ENCODE peak calls at places on chromosome 14, in six cellular contexts. L is WTC11, T is HEK293T, A is HCT116, V is K562, F is H1. S is an unnamed sample.

GRCh38 chr14:33026850-33027420 is 88.3 kb downstream of the NPAS3 start:
- DNase-seq in L (no peak), T (no peak), A (no peak), V (no peak), F (no peak), S (no peak)

GRCh38 chr14:50768220-50768619 is 62.7 kb downstream of the NIN start:
- DNase-seq in L (no peak), T (no peak), A (no peak), V (no peak), F (no peak), S (no peak)

GRCh38 chr14:74535756-74536325 is 42.3 kb downstream of the ISCA2 start:
- DNase-seq in L (no peak), T (no peak), A (no peak), V (no peak), F (no peak), S (no peak)

GRCh38 chr14:95156765-95157194 is 549 bp downstream of the DICER1 start:
- DNase-seq in L (peak), T (peak), A (no peak), V (no peak), F (no peak), S (peak)

GRCh38 chr14:62126885-62127478 is 364.8 kb downstream of the SNAPC1 start:
- DNase-seq in L (no peak), T (peak), A (peak), V (peak), F (no peak), S (peak)

GRCh38 chr14:23182372-23183014 is 967 bp downstream of the SLC7A8 start:
- DNase-seq in L (peak), T (peak), A (peak), V (no peak), F (peak), S (no peak)

GRCh38 chr14:103884854-103885253 is 37.5 kb upstream of the PPP1R13B start:
- DNase-seq in L (no peak), T (no peak), A (no peak), V (no peak), F (no peak), S (no peak)

GRCh38 chr14:80955434-80955939 is at the start of gene TSHR:
- DNase-seq in L (peak), T (peak), A (no peak), V (no peak), F (no peak), S (no peak)

GRCh38 chr14:62322216-62322615 is 560.0 kb downstream of the SNAPC1 start:
- DNase-seq in L (no peak), T (no peak), A (no peak), V (no peak), F (no peak), S (no peak)

GRCh38 chr14:58808828-58809227 is 171.1 kb downstream of the DACT1 start:
- DNase-seq in L (no peak), T (no peak), A (no peak), V (no peak), F (no peak), S (no peak)

GRCh38 chr14:90454041-90455000 is 57.5 kb downstream of the CALM1 start:
- DNase-seq in L (peak), T (peak), A (peak), V (peak), F (peak), S (peak)

GRCh38 chr14:69495341-69495921 is 10.9 kb downstream of the PLEKHD1 start:
- DNase-seq in L (no peak), T (no peak), A (no peak), V (no peak), F (no peak), S (no peak)

GRCh38 chr14:103728721-103729120 is 13.1 kb downstream of the ZFYVE21 start:
- DNase-seq in L (no peak), T (no peak), A (no peak), V (no peak), F (no peak), S (no peak)

GRCh38 chr14:55578511-55578910 is 1.5 kb upstream of the KTN1 start:
- DNase-seq in L (no peak), T (no peak), A (no peak), V (no peak), F (no peak), S (no peak)

GRCh38 chr14:61608245-61609142 is 86.8 kb upstream of the HIF1A start:
- DNase-seq in L (no peak), T (no peak), A (no peak), V (no peak), F (no peak), S (peak)

GRCh38 chr14:91406451-91406850 is 11.2 kb downstream of the CCDC88C start:
- DNase-seq in L (no peak), T (no peak), A (no peak), V (no peak), F (no peak), S (no peak)

GRCh38 chr14:53850714-53851296 is 105.8 kb downstream of the BMP4 start:
- DNase-seq in L (no peak), T (no peak), A (peak), V (no peak), F (no peak), S (peak)

GRCh38 chr14:96754162-96754844 is 42.9 kb upstream of the VRK1 start:
- DNase-seq in L (no peak), T (no peak), A (no peak), V (no peak), F (no peak), S (no peak)

DNA sequence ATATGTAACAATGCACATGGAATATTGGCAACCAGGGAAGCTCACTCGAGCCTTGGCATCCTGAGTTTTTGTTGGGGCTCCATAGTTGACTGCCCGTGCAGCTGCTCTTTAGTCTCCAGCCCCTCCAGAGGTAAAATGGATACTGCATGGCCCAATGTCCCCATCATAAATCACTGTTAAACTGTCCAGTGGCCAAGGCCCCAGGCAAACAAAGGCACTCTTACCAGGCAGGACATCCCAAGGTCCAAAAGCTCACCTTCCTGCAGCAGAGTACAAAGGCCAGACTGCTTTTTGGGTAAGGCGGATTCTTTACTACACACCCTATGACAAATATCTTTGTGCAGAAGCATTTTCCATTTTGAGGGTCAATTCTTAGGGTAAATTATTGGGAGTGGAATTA is 81.1 kb downstream of the GPATCH2L start:
- DNase-seq in L (no peak), T (no peak), A (no peak), V (no peak), F (no peak), S (peak)
- TF ChIP-seq SP1 in L (no peak), T (no peak), A (no peak), V (no peak), F (no peak), S (no peak)

GRCh38 chr14:26730929-26731618 is 133.2 kb upstream of the NOVA1 start:
- DNase-seq in L (peak), T (peak), A (no peak), V (peak), F (peak), S (no peak)
- TF ChIP-seq SP1 in L (no peak), T (no peak), A (no peak), V (no peak), F (no peak), S (no peak)

GRCh38 chr14:34593740-34594375 is 36.1 kb downstream of the SNX6 start:
- DNase-seq in L (no peak), T (no peak), A (no peak), V (no peak), F (no peak), S (no peak)
- TF ChIP-seq SP1 in L (no peak), T (no peak), A (no peak), V (no peak), F (no peak), S (no peak)

DNA sequence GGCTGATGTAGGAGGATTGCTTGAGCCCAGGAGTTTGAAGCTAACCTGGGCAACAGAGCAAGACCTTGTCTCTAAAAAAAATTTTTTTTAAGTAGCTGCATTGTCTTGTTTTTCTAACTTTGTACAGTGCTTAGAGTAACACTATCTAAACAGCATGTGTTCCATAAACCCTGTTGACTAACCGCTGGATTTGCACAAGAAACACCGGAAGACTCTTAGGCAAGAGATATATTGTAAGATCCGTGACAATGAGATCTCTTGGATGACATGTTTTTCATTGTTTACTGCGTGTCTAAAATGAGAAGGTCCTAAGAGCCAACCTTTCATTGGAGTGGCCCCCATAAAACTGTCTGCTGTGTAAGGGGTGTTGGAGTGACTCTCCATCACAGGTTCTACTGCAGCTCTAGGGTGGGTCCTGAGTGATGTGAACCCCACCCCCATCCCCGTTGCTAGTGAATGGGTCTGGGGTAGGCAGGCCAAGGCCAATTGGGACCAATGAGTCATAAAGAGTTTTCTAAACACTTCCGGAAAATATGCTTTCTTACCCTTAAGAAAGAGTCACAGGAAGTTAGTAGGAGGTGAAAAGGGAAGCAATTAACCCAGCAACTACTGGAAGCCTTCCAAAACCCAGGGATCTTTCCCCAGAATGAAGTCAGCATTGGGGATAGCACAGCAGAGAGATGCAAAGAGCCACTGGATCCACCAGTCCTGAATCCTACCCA is 24.3 kb upstream of the PCNX1 start:
- DNase-seq in L (no peak), T (no peak), A (no peak), V (no peak), F (no peak), S (no peak)
- TF ChIP-seq SP1 in L (no peak), T (no peak), A (peak), V (no peak), F (no peak), S (no peak)

GRCh38 chr14:36020120-36021029 is 156.1 kb downstream of the PTCSC3 start:
- DNase-seq in L (no peak), T (no peak), A (no peak), V (no peak), F (no peak), S (no peak)
- TF ChIP-seq SP1 in L (no peak), T (no peak), A (no peak), V (no peak), F (no peak), S (no peak)

GRCh38 chr14:98889107-98889835 is 382.7 kb downstream of the BCL11B start:
- DNase-seq in L (no peak), T (no peak), A (no peak), V (no peak), F (peak), S (no peak)
- TF ChIP-seq SP1 in L (no peak), T (no peak), A (no peak), V (no peak), F (no peak), S (no peak)

GRCh38 chr14:101601603-101602465 is 40.5 kb downstream of the DIO3 start:
- DNase-seq in L (no peak), T (no peak), A (no peak), V (no peak), F (no peak), S (no peak)

GRCh38 chr14:101599234-101599885 is 38.1 kb downstream of the DIO3 start:
- DNase-seq in L (no peak), T (no peak), A (no peak), V (no peak), F (no peak), S (no peak)

GRCh38 chr14:101598571-101599233 is 37.4 kb downstream of the DIO3 start:
- DNase-seq in L (no peak), T (no peak), A (no peak), V (no peak), F (no peak), S (no peak)

GRCh38 chr14:101600891-101601602 is 39.8 kb downstream of the DIO3 start:
- DNase-seq in L (no peak), T (no peak), A (no peak), V (no peak), F (no peak), S (no peak)

GRCh38 chr14:101600336-101600890 is 39.1 kb downstream of the DIO3 start:
- DNase-seq in L (no peak), T (no peak), A (no peak), V (no peak), F (no peak), S (no peak)
- TF ChIP-seq SP1 in L (no peak), T (no peak), A (no peak), V (no peak), F (no peak), S (no peak)

GRCh38 chr14:64682173-64682710 is 22.0 kb upstream of the PLEKHG3 start:
- DNase-seq in L (peak), T (no peak), A (no peak), V (no peak), F (no peak), S (no peak)
- TF ChIP-seq SP1 in L (no peak), T (no peak), A (no peak), V (no peak), F (no peak), S (no peak)

S was measured in HepG2.